ENCODE peak calls at places on chromosomes 5 and 9, in ten cellular contexts. One of them, this sample, is unnamed.

GRCh38 chr9:105418588-105419108 is 29.2 kb upstream of the FSD1L start:
- DNase-seq in AG08396: no peak
- DNase-seq in AG08395: no peak
- DNase-seq in H54: no peak
- DNase-seq in posterior vena cava: no peak
- DNase-seq in AG10803: no peak
- DNase-seq in stimulated activated CD8-positive, alpha-beta memory T cell treated with anti-CD3 and anti-CD28 coated beads, Interleukin-2, amount 100 ng/mL, for 1 hour: no peak
- DNase-seq in EH: no peak
- DNase-seq in uterus: no peak
- DNase-seq in ecto neural progenitor cell: no peak
- DNase-seq in this sample: no peak

GRCh38 chr9:37618817-37619216 is 26.4 kb upstream of the TOMM5 start:
- DNase-seq in AG08396: peak; percentile 49
- DNase-seq in AG08395: peak; percentile 69
- DNase-seq in H54: peak; percentile 18
- DNase-seq in posterior vena cava: no peak
- DNase-seq in AG10803: peak; percentile 67
- DNase-seq in stimulated activated CD8-positive, alpha-beta memory T cell treated with anti-CD3 and anti-CD28 coated beads, Interleukin-2, amount 100 ng/mL, for 1 hour: no peak
- DNase-seq in EH: peak; percentile 84
- DNase-seq in uterus: no peak
- DNase-seq in ecto neural progenitor cell: no peak
- DNase-seq in this sample: peak; percentile 29

GRCh38 chr9:114913217-114913616 is 17.2 kb downstream of the TNFSF8 start:
- DNase-seq in AG08396: no peak
- DNase-seq in AG08395: no peak
- DNase-seq in H54: no peak
- DNase-seq in posterior vena cava: no peak
- DNase-seq in AG10803: no peak
- DNase-seq in stimulated activated CD8-positive, alpha-beta memory T cell treated with anti-CD3 and anti-CD28 coated beads, Interleukin-2, amount 100 ng/mL, for 1 hour: no peak
- DNase-seq in EH: no peak
- DNase-seq in uterus: no peak
- DNase-seq in ecto neural progenitor cell: no peak
- DNase-seq in this sample: no peak

GRCh38 chr9:88692837-88693236 is 157.9 kb downstream of the NXNL2 start:
- DNase-seq in AG08396: no peak
- DNase-seq in AG08395: no peak
- DNase-seq in H54: no peak
- DNase-seq in posterior vena cava: no peak
- DNase-seq in AG10803: no peak
- DNase-seq in stimulated activated CD8-positive, alpha-beta memory T cell treated with anti-CD3 and anti-CD28 coated beads, Interleukin-2, amount 100 ng/mL, for 1 hour: no peak
- DNase-seq in EH: no peak
- DNase-seq in uterus: no peak
- DNase-seq in ecto neural progenitor cell: no peak
- DNase-seq in this sample: no peak

GRCh38 chr9:129412814-129413536 is 207.9 kb downstream of the C9orf50 start:
- DNase-seq in AG08396: peak; percentile 67
- DNase-seq in AG08395: peak; percentile 68
- DNase-seq in H54: peak; percentile 35
- DNase-seq in posterior vena cava: peak; percentile 89
- DNase-seq in AG10803: peak; percentile 84
- DNase-seq in stimulated activated CD8-positive, alpha-beta memory T cell treated with anti-CD3 and anti-CD28 coated beads, Interleukin-2, amount 100 ng/mL, for 1 hour: peak; percentile 23
- DNase-seq in EH: peak; percentile 89
- DNase-seq in uterus: peak; percentile 84
- DNase-seq in ecto neural progenitor cell: no peak
- DNase-seq in this sample: peak; percentile 89

GRCh38 chr5:116579139-116579538 is 4.5 kb upstream of the SEMA6A start:
- DNase-seq in AG08396: no peak
- DNase-seq in AG08395: no peak
- DNase-seq in H54: no peak
- DNase-seq in posterior vena cava: no peak
- DNase-seq in AG10803: no peak
- DNase-seq in stimulated activated CD8-positive, alpha-beta memory T cell treated with anti-CD3 and anti-CD28 coated beads, Interleukin-2, amount 100 ng/mL, for 1 hour: no peak
- DNase-seq in EH: no peak
- DNase-seq in uterus: no peak
- DNase-seq in ecto neural progenitor cell: no peak
- DNase-seq in this sample: no peak

GRCh38 chr9:129597355-129598088 is 23.4 kb downstream of the C9orf50 start:
- DNase-seq in AG08396: peak; percentile 80
- DNase-seq in AG08395: peak; percentile 69
- DNase-seq in H54: no peak
- DNase-seq in posterior vena cava: no peak
- DNase-seq in AG10803: peak; percentile 57
- DNase-seq in stimulated activated CD8-positive, alpha-beta memory T cell treated with anti-CD3 and anti-CD28 coated beads, Interleukin-2, amount 100 ng/mL, for 1 hour: no peak
- DNase-seq in EH: peak; percentile 71
- DNase-seq in uterus: peak; percentile 73
- DNase-seq in ecto neural progenitor cell: no peak
- DNase-seq in this sample: peak; percentile 83

GRCh38 chr5:129991780-129992179 is 87.5 kb downstream of the CHSY3 start:
- DNase-seq in AG08396: no peak
- DNase-seq in AG08395: no peak
- DNase-seq in H54: no peak
- DNase-seq in posterior vena cava: no peak
- DNase-seq in AG10803: no peak
- DNase-seq in stimulated activated CD8-positive, alpha-beta memory T cell treated with anti-CD3 and anti-CD28 coated beads, Interleukin-2, amount 100 ng/mL, for 1 hour: no peak
- DNase-seq in EH: no peak
- DNase-seq in uterus: no peak
- DNase-seq in ecto neural progenitor cell: no peak
- DNase-seq in this sample: no peak

GRCh38 chr9:93091453-93092081 is 4.5 kb upstream of the CARD19 start:
- DNase-seq in AG08396: peak; percentile 61
- DNase-seq in AG08395: peak; percentile 56
- DNase-seq in H54: no peak
- DNase-seq in posterior vena cava: peak; percentile 76
- DNase-seq in AG10803: peak; percentile 73
- DNase-seq in stimulated activated CD8-positive, alpha-beta memory T cell treated with anti-CD3 and anti-CD28 coated beads, Interleukin-2, amount 100 ng/mL, for 1 hour: no peak
- DNase-seq in EH: peak; percentile 85
- DNase-seq in uterus: peak; percentile 75
- DNase-seq in ecto neural progenitor cell: peak; percentile 36
- DNase-seq in this sample: peak; percentile 57

GRCh38 chr9:127976943-127977871 is 3.6 kb downstream of the EEIG1 start:
- DNase-seq in AG08396: no peak
- DNase-seq in AG08395: no peak
- DNase-seq in H54: no peak
- DNase-seq in posterior vena cava: no peak
- DNase-seq in AG10803: no peak
- DNase-seq in stimulated activated CD8-positive, alpha-beta memory T cell treated with anti-CD3 and anti-CD28 coated beads, Interleukin-2, amount 100 ng/mL, for 1 hour: no peak
- DNase-seq in EH: no peak
- DNase-seq in uterus: no peak
- DNase-seq in ecto neural progenitor cell: peak; percentile 46
- DNase-seq in this sample: no peak

GRCh38 chr5:77937015-77937908 is 161.1 kb upstream of the TBCA start:
- DNase-seq in AG08396: no peak
- DNase-seq in AG08395: no peak
- DNase-seq in H54: no peak
- DNase-seq in posterior vena cava: no peak
- DNase-seq in AG10803: no peak
- DNase-seq in stimulated activated CD8-positive, alpha-beta memory T cell treated with anti-CD3 and anti-CD28 coated beads, Interleukin-2, amount 100 ng/mL, for 1 hour: no peak
- DNase-seq in EH: no peak
- DNase-seq in uterus: no peak
- DNase-seq in ecto neural progenitor cell: no peak
- DNase-seq in this sample: no peak

GRCh38 chr5:171660438-171660837 is 125.2 kb upstream of the SMIM23 start:
- DNase-seq in AG08396: no peak
- DNase-seq in AG08395: no peak
- DNase-seq in H54: no peak
- DNase-seq in posterior vena cava: no peak
- DNase-seq in AG10803: no peak
- DNase-seq in stimulated activated CD8-positive, alpha-beta memory T cell treated with anti-CD3 and anti-CD28 coated beads, Interleukin-2, amount 100 ng/mL, for 1 hour: no peak
- DNase-seq in EH: no peak
- DNase-seq in uterus: no peak
- DNase-seq in ecto neural progenitor cell: no peak
- DNase-seq in this sample: no peak

GRCh38 chr5:151213803-151214613 is 9.9 kb downstream of the CCDC69 start:
- DNase-seq in AG08396: peak; percentile 43
- DNase-seq in AG08395: no peak
- DNase-seq in H54: peak; percentile 45
- DNase-seq in posterior vena cava: peak; percentile 94
- DNase-seq in AG10803: peak; percentile 23
- DNase-seq in stimulated activated CD8-positive, alpha-beta memory T cell treated with anti-CD3 and anti-CD28 coated beads, Interleukin-2, amount 100 ng/mL, for 1 hour: peak; percentile 74
- DNase-seq in EH: peak; percentile 19
- DNase-seq in uterus: peak; percentile 67
- DNase-seq in ecto neural progenitor cell: peak; percentile 50
- DNase-seq in this sample: peak; percentile 62

GRCh38 chr5:93186031-93186682 is 394.9 kb downstream of the NR2F1-AS1 start:
- DNase-seq in AG08396: peak; percentile 37
- DNase-seq in AG08395: peak; percentile 77
- DNase-seq in H54: no peak
- DNase-seq in posterior vena cava: no peak
- DNase-seq in AG10803: peak; percentile 68
- DNase-seq in stimulated activated CD8-positive, alpha-beta memory T cell treated with anti-CD3 and anti-CD28 coated beads, Interleukin-2, amount 100 ng/mL, for 1 hour: no peak
- DNase-seq in EH: peak; percentile 85
- DNase-seq in uterus: no peak
- DNase-seq in ecto neural progenitor cell: no peak
- DNase-seq in this sample: peak; percentile 54

GRCh38 chr5:43301653-43302091 is 11.5 kb downstream of the HMGCS1 start:
- DNase-seq in AG08396: no peak
- DNase-seq in AG08395: no peak
- DNase-seq in H54: no peak
- DNase-seq in posterior vena cava: no peak
- DNase-seq in AG10803: no peak
- DNase-seq in stimulated activated CD8-positive, alpha-beta memory T cell treated with anti-CD3 and anti-CD28 coated beads, Interleukin-2, amount 100 ng/mL, for 1 hour: no peak
- DNase-seq in EH: no peak
- DNase-seq in uterus: no peak
- DNase-seq in ecto neural progenitor cell: no peak
- DNase-seq in this sample: no peak

GRCh38 chr5:14581891-14582796 is 552 bp downstream of the OTULINL start:
- DNase-seq in AG08396: no peak
- DNase-seq in AG08395: no peak
- DNase-seq in H54: no peak
- DNase-seq in posterior vena cava: peak; percentile 86
- DNase-seq in AG10803: no peak
- DNase-seq in stimulated activated CD8-positive, alpha-beta memory T cell treated with anti-CD3 and anti-CD28 coated beads, Interleukin-2, amount 100 ng/mL, for 1 hour: peak; percentile 76
- DNase-seq in EH: peak; percentile 32
- DNase-seq in uterus: peak; percentile 50
- DNase-seq in ecto neural progenitor cell: peak; percentile 79
- DNase-seq in this sample: peak; percentile 43

GRCh38 chr9:28378236-28378635 is 805.0 kb upstream of the C9orf72 start:
- DNase-seq in AG08396: no peak
- DNase-seq in AG08395: no peak
- DNase-seq in H54: no peak
- DNase-seq in posterior vena cava: no peak
- DNase-seq in AG10803: no peak
- DNase-seq in stimulated activated CD8-positive, alpha-beta memory T cell treated with anti-CD3 and anti-CD28 coated beads, Interleukin-2, amount 100 ng/mL, for 1 hour: no peak
- DNase-seq in EH: no peak
- DNase-seq in uterus: no peak
- DNase-seq in ecto neural progenitor cell: no peak
- DNase-seq in this sample: no peak

GRCh38 chr5:116044073-116044472 is 11.8 kb downstream of the ARL14EPL start:
- DNase-seq in AG08396: no peak
- DNase-seq in AG08395: no peak
- DNase-seq in H54: no peak
- DNase-seq in posterior vena cava: no peak
- DNase-seq in AG10803: no peak
- DNase-seq in stimulated activated CD8-positive, alpha-beta memory T cell treated with anti-CD3 and anti-CD28 coated beads, Interleukin-2, amount 100 ng/mL, for 1 hour: no peak
- DNase-seq in EH: no peak
- DNase-seq in uterus: no peak
- DNase-seq in ecto neural progenitor cell: no peak
- DNase-seq in this sample: no peak

GRCh38 chr5:123813937-123814624 is 302.1 kb downstream of the CSNK1G3 start:
- DNase-seq in AG08396: no peak
- DNase-seq in AG08395: peak; percentile 53
- DNase-seq in H54: no peak
- DNase-seq in posterior vena cava: no peak
- DNase-seq in AG10803: peak; percentile 70
- DNase-seq in stimulated activated CD8-positive, alpha-beta memory T cell treated with anti-CD3 and anti-CD28 coated beads, Interleukin-2, amount 100 ng/mL, for 1 hour: no peak
- DNase-seq in EH: peak; percentile 83
- DNase-seq in uterus: no peak
- DNase-seq in ecto neural progenitor cell: no peak
- DNase-seq in this sample: peak; percentile 83